ENCODE peak calls at places on chromosomes 11 and 22, in five cellular contexts. I, V, K, O and S are unnamed samples.
A peak's percentile ranks its signal among the peaks of the same experiment; 100 is the strongest.

GRCh38 chr11:85627332-85627997 is at the start of gene DLG2:
- DNase-seq in I (peak; percentile 11), V (no peak), K (peak; percentile 26), O (no peak), S (peak; percentile 49)

GRCh38 chr11:81869337-81870065 is 864.2 kb downstream of the FAM181B start:
- DNase-seq in I (peak; percentile 51), V (no peak), K (peak; percentile 93), O (no peak), S (no peak)

GRCh38 chr22:44440224-44441160 is 57.5 kb downstream of the RTL6 start:
- DNase-seq in I (no peak), V (no peak), K (no peak), O (no peak), S (no peak)

GRCh38 chr22:21568207-21569075 is 927 bp downstream of the UBE2L3 start:
- DNase-seq in I (no peak), V (no peak), K (peak; percentile 45), O (no peak), S (peak; percentile 34)

GRCh38 chr11:56375324-56375723 is at the start of gene OR8U1:
- DNase-seq in I (no peak), V (no peak), K (no peak), O (no peak), S (no peak)

GRCh38 chr11:47403571-47403970 is 4.8 kb upstream of the SLC39A13 start:
- DNase-seq in I (no peak), V (no peak), K (no peak), O (no peak), S (no peak)

GRCh38 chr11:130779943-130780342 is 136.3 kb downstream of the SNX19 start:
- DNase-seq in I (no peak), V (no peak), K (no peak), O (no peak), S (no peak)

GRCh38 chr22:41768420-41768819 is 32.1 kb upstream of the CCDC134 start:
- DNase-seq in I (no peak), V (no peak), K (no peak), O (no peak), S (no peak)